ENCODE peak calls at places on chromosomes 4 and X, in seven cellular contexts. One of them, this sample, is unnamed.

GRCh38 chr4:145703850-145704528 is 24.0 kb downstream of the C4orf51 start:
- DNase-seq in NCI-H774: no peak
- DNase-seq in omental fat pad: no peak
- DNase-seq in mesothelial cell of epicardium: no peak
- DNase-seq in neural crest cell: no peak
- DNase-seq in esophagus squamous epithelium: no peak
- DNase-seq in stromal cell of bone marrow: no peak
- DNase-seq in this sample: no peak

GRCh38 chr4:94827481-94828110 is 69.8 kb downstream of the BMPR1B start:
- DNase-seq in mesothelial cell of epicardium: no peak
- DNase-seq in esophagus squamous epithelium: no peak
- DNase-seq in neural crest cell: no peak
- DNase-seq in omental fat pad: no peak
- DNase-seq in stromal cell of bone marrow: peak; percentile 78
- DNase-seq in NCI-H774: no peak
- DNase-seq in this sample: no peak

GRCh38 chr4:181897935-181898334 is 345.3 kb upstream of the TENM3 start:
- DNase-seq in esophagus squamous epithelium: no peak
- DNase-seq in neural crest cell: no peak
- DNase-seq in NCI-H774: no peak
- DNase-seq in stromal cell of bone marrow: peak; percentile 3
- DNase-seq in omental fat pad: no peak
- DNase-seq in mesothelial cell of epicardium: no peak
- DNase-seq in this sample: no peak

GRCh38 chrX:86148024-86148511 is at the start of gene DACH2:
- DNase-seq in NCI-H774: peak; percentile 82
- DNase-seq in mesothelial cell of epicardium: peak; percentile 92
- DNase-seq in neural crest cell: peak; percentile 73
- DNase-seq in omental fat pad: peak; percentile 38
- DNase-seq in esophagus squamous epithelium: no peak
- DNase-seq in stromal cell of bone marrow: no peak
- DNase-seq in this sample: peak; percentile 47

GRCh38 chr4:131427000-131427399 is 1722.1 kb upstream of the PCDH10 start:
- DNase-seq in NCI-H774: no peak
- DNase-seq in mesothelial cell of epicardium: no peak
- DNase-seq in stromal cell of bone marrow: no peak
- DNase-seq in omental fat pad: no peak
- DNase-seq in esophagus squamous epithelium: no peak
- DNase-seq in neural crest cell: no peak
- DNase-seq in this sample: no peak

GRCh38 chr4:186723207-186724047 is at the start of gene FAT1:
- DNase-seq in neural crest cell: peak; percentile 66
- DNase-seq in esophagus squamous epithelium: no peak
- DNase-seq in mesothelial cell of epicardium: peak; percentile 81
- DNase-seq in omental fat pad: no peak
- DNase-seq in stromal cell of bone marrow: peak; percentile 65
- DNase-seq in NCI-H774: peak; percentile 53
- DNase-seq in this sample: peak; percentile 58

GRCh38 chr4:168551945-168552695 is 55.3 kb downstream of the PALLD start:
- DNase-seq in NCI-H774: no peak
- DNase-seq in stromal cell of bone marrow: no peak
- DNase-seq in esophagus squamous epithelium: no peak
- DNase-seq in mesothelial cell of epicardium: no peak
- DNase-seq in neural crest cell: no peak
- DNase-seq in omental fat pad: no peak
- DNase-seq in this sample: no peak

GRCh38 chr4:73822812-73823480 is 13.5 kb upstream of the CXCL6 start:
- DNase-seq in mesothelial cell of epicardium: no peak
- DNase-seq in NCI-H774: no peak
- DNase-seq in esophagus squamous epithelium: no peak
- DNase-seq in stromal cell of bone marrow: no peak
- DNase-seq in neural crest cell: no peak
- DNase-seq in omental fat pad: no peak
- DNase-seq in this sample: no peak

GRCh38 chrX:133297284-133297683 is 79.1 kb upstream of the TFDP3 start:
- DNase-seq in stromal cell of bone marrow: peak; percentile 32
- DNase-seq in mesothelial cell of epicardium: no peak
- DNase-seq in esophagus squamous epithelium: no peak
- DNase-seq in omental fat pad: no peak
- DNase-seq in neural crest cell: no peak
- DNase-seq in NCI-H774: no peak
- DNase-seq in this sample: no peak

GRCh38 chr4:78553526-78554060 is 2.0 kb downstream of the ANXA3 start:
- DNase-seq in esophagus squamous epithelium: no peak
- DNase-seq in stromal cell of bone marrow: no peak
- DNase-seq in omental fat pad: no peak
- DNase-seq in NCI-H774: no peak
- DNase-seq in mesothelial cell of epicardium: no peak
- DNase-seq in neural crest cell: no peak
- DNase-seq in this sample: no peak

GRCh38 chr4:117137143-117137542 is 51.8 kb upstream of the TRAM1L1 start:
- DNase-seq in omental fat pad: no peak
- DNase-seq in mesothelial cell of epicardium: no peak
- DNase-seq in NCI-H774: no peak
- DNase-seq in esophagus squamous epithelium: no peak
- DNase-seq in stromal cell of bone marrow: peak; percentile 89
- DNase-seq in neural crest cell: no peak
- DNase-seq in this sample: no peak

GRCh38 chrX:50691820-50692219 is 122.2 kb downstream of the SHROOM4 start:
- DNase-seq in neural crest cell: peak; percentile 9
- DNase-seq in stromal cell of bone marrow: peak; percentile 24
- DNase-seq in esophagus squamous epithelium: no peak
- DNase-seq in NCI-H774: peak; percentile 16
- DNase-seq in omental fat pad: no peak
- DNase-seq in mesothelial cell of epicardium: no peak
- DNase-seq in this sample: peak; percentile 36

GRCh38 chrX:154738013-154738738 is 12.7 kb downstream of the GAB3 start:
- DNase-seq in stromal cell of bone marrow: no peak
- DNase-seq in NCI-H774: no peak
- DNase-seq in esophagus squamous epithelium: no peak
- DNase-seq in neural crest cell: no peak
- DNase-seq in mesothelial cell of epicardium: no peak
- DNase-seq in omental fat pad: no peak
- DNase-seq in this sample: no peak

GRCh38 chrX:118551426-118551825 is 55.8 kb downstream of the DOCK11 start:
- DNase-seq in stromal cell of bone marrow: no peak
- DNase-seq in mesothelial cell of epicardium: no peak
- DNase-seq in NCI-H774: no peak
- DNase-seq in neural crest cell: no peak
- DNase-seq in omental fat pad: no peak
- DNase-seq in esophagus squamous epithelium: no peak
- DNase-seq in this sample: no peak

GRCh38 chrX:40663880-40664630 is 16.7 kb upstream of the CXorf38 start:
- DNase-seq in stromal cell of bone marrow: no peak
- DNase-seq in esophagus squamous epithelium: no peak
- DNase-seq in neural crest cell: no peak
- DNase-seq in NCI-H774: no peak
- DNase-seq in mesothelial cell of epicardium: no peak
- DNase-seq in omental fat pad: no peak
- DNase-seq in this sample: no peak

GRCh38 chrX:120840826-120841225 is 34.8 kb downstream of the CT47B1 start:
- DNase-seq in mesothelial cell of epicardium: no peak
- DNase-seq in neural crest cell: no peak
- DNase-seq in esophagus squamous epithelium: no peak
- DNase-seq in stromal cell of bone marrow: no peak
- DNase-seq in NCI-H774: no peak
- DNase-seq in omental fat pad: no peak
- DNase-seq in this sample: no peak

GRCh38 chrX:13427441-13428054 is 107.7 kb upstream of the ATXN3L start:
- DNase-seq in neural crest cell: no peak
- DNase-seq in esophagus squamous epithelium: no peak
- DNase-seq in stromal cell of bone marrow: no peak
- DNase-seq in mesothelial cell of epicardium: no peak
- DNase-seq in omental fat pad: no peak
- DNase-seq in NCI-H774: no peak
- DNase-seq in this sample: no peak

GRCh38 chr4:81486502-81486901 is 14.8 kb upstream of the RASGEF1B start:
- DNase-seq in omental fat pad: no peak
- DNase-seq in NCI-H774: no peak
- DNase-seq in stromal cell of bone marrow: no peak
- DNase-seq in esophagus squamous epithelium: no peak
- DNase-seq in mesothelial cell of epicardium: no peak
- DNase-seq in neural crest cell: no peak
- DNase-seq in this sample: no peak

GRCh38 chr4:133152330-133152791 is 3.3 kb downstream of the PCDH10 start:
- DNase-seq in NCI-H774: no peak
- DNase-seq in neural crest cell: peak; percentile 4
- DNase-seq in omental fat pad: no peak
- DNase-seq in stromal cell of bone marrow: no peak
- DNase-seq in esophagus squamous epithelium: no peak
- DNase-seq in mesothelial cell of epicardium: no peak
- DNase-seq in this sample: no peak

GRCh38 chr4:11801466-11802446 is 373.1 kb upstream of the HS3ST1 start:
- DNase-seq in stromal cell of bone marrow: no peak
- DNase-seq in neural crest cell: no peak
- DNase-seq in mesothelial cell of epicardium: no peak
- DNase-seq in NCI-H774: no peak
- DNase-seq in esophagus squamous epithelium: no peak
- DNase-seq in omental fat pad: no peak
- DNase-seq in this sample: no peak

GRCh38 chr4:133081246-133081645 is 67.8 kb upstream of the PCDH10 start:
- DNase-seq in omental fat pad: no peak
- DNase-seq in mesothelial cell of epicardium: no peak
- DNase-seq in stromal cell of bone marrow: no peak
- DNase-seq in neural crest cell: no peak
- DNase-seq in NCI-H774: no peak
- DNase-seq in esophagus squamous epithelium: no peak
- DNase-seq in this sample: no peak

GRCh38 chrX:13295841-13296240 is 24.0 kb downstream of the ATXN3L start:
- DNase-seq in omental fat pad: no peak
- DNase-seq in neural crest cell: no peak
- DNase-seq in esophagus squamous epithelium: no peak
- DNase-seq in stromal cell of bone marrow: no peak
- DNase-seq in NCI-H774: no peak
- DNase-seq in mesothelial cell of epicardium: no peak
- DNase-seq in this sample: no peak

GRCh38 chr4:168631241-168632151 is 134.6 kb downstream of the PALLD start:
- DNase-seq in mesothelial cell of epicardium: peak; percentile 87
- DNase-seq in NCI-H774: peak; percentile 3
- DNase-seq in omental fat pad: no peak
- DNase-seq in stromal cell of bone marrow: no peak
- DNase-seq in neural crest cell: peak; percentile 69
- DNase-seq in esophagus squamous epithelium: no peak
- DNase-seq in this sample: peak; percentile 43

GRCh38 chr4:55543858-55544257 is 2.9 kb downstream of the CLOCK start:
- DNase-seq in neural crest cell: no peak
- DNase-seq in omental fat pad: no peak
- DNase-seq in esophagus squamous epithelium: no peak
- DNase-seq in stromal cell of bone marrow: no peak
- DNase-seq in NCI-H774: no peak
- DNase-seq in mesothelial cell of epicardium: no peak
- DNase-seq in this sample: no peak

GRCh38 chr4:92236907-92237306 is 66.9 kb upstream of the GRID2 start:
- DNase-seq in neural crest cell: no peak
- DNase-seq in esophagus squamous epithelium: no peak
- DNase-seq in stromal cell of bone marrow: peak; percentile 68
- DNase-seq in mesothelial cell of epicardium: no peak
- DNase-seq in omental fat pad: no peak
- DNase-seq in NCI-H774: no peak
- DNase-seq in this sample: no peak

GRCh38 chrX:21798677-21799219 is 40.7 kb upstream of the MBTPS2 start:
- DNase-seq in stromal cell of bone marrow: peak; percentile 43
- DNase-seq in omental fat pad: no peak
- DNase-seq in neural crest cell: no peak
- DNase-seq in NCI-H774: peak; percentile 54
- DNase-seq in esophagus squamous epithelium: no peak
- DNase-seq in mesothelial cell of epicardium: no peak
- DNase-seq in this sample: peak; percentile 64

GRCh38 chrX:16213970-16214369 is 46.7 kb downstream of the MAGEB17 start:
- DNase-seq in stromal cell of bone marrow: no peak
- DNase-seq in NCI-H774: no peak
- DNase-seq in omental fat pad: no peak
- DNase-seq in esophagus squamous epithelium: no peak
- DNase-seq in mesothelial cell of epicardium: no peak
- DNase-seq in neural crest cell: no peak
- DNase-seq in this sample: no peak

GRCh38 chr4:179163147-179163546 is 1720.9 kb upstream of the AGA start:
- DNase-seq in mesothelial cell of epicardium: no peak
- DNase-seq in omental fat pad: no peak
- DNase-seq in NCI-H774: no peak
- DNase-seq in esophagus squamous epithelium: no peak
- DNase-seq in neural crest cell: no peak
- DNase-seq in stromal cell of bone marrow: no peak
- DNase-seq in this sample: no peak

GRCh38 chr4:167176723-167177367 is 57.4 kb downstream of the SPOCK3 start:
- DNase-seq in omental fat pad: no peak
- DNase-seq in neural crest cell: no peak
- DNase-seq in mesothelial cell of epicardium: no peak
- DNase-seq in NCI-H774: peak; percentile 41
- DNase-seq in esophagus squamous epithelium: no peak
- DNase-seq in stromal cell of bone marrow: no peak
- DNase-seq in this sample: no peak

GRCh38 chr4:77582151-77582550 is 23.5 kb upstream of the CXCL13 start:
- DNase-seq in stromal cell of bone marrow: no peak
- DNase-seq in mesothelial cell of epicardium: no peak
- DNase-seq in neural crest cell: no peak
- DNase-seq in esophagus squamous epithelium: no peak
- DNase-seq in omental fat pad: no peak
- DNase-seq in NCI-H774: no peak
- DNase-seq in this sample: no peak

GRCh38 chr4:185560316-185560715 is 25.0 kb upstream of the PDLIM3 start:
- DNase-seq in esophagus squamous epithelium: no peak
- DNase-seq in NCI-H774: no peak
- DNase-seq in mesothelial cell of epicardium: no peak
- DNase-seq in neural crest cell: no peak
- DNase-seq in stromal cell of bone marrow: no peak
- DNase-seq in omental fat pad: no peak
- DNase-seq in this sample: no peak

GRCh38 chr4:151661873-151662272 is 98.9 kb downstream of the GATB start:
- DNase-seq in omental fat pad: no peak
- DNase-seq in esophagus squamous epithelium: no peak
- DNase-seq in stromal cell of bone marrow: no peak
- DNase-seq in mesothelial cell of epicardium: no peak
- DNase-seq in neural crest cell: no peak
- DNase-seq in NCI-H774: no peak
- DNase-seq in this sample: no peak

GRCh38 chrX:110218591-110218990 is 99.3 kb downstream of the AMMECR1 start:
- DNase-seq in omental fat pad: no peak
- DNase-seq in esophagus squamous epithelium: no peak
- DNase-seq in mesothelial cell of epicardium: no peak
- DNase-seq in stromal cell of bone marrow: no peak
- DNase-seq in NCI-H774: no peak
- DNase-seq in neural crest cell: no peak
- DNase-seq in this sample: no peak

GRCh38 chr4:34046580-34046979 is 2197.7 kb downstream of the ARAP2 start:
- DNase-seq in mesothelial cell of epicardium: no peak
- DNase-seq in neural crest cell: no peak
- DNase-seq in NCI-H774: no peak
- DNase-seq in omental fat pad: no peak
- DNase-seq in esophagus squamous epithelium: no peak
- DNase-seq in stromal cell of bone marrow: peak; percentile 11
- DNase-seq in this sample: no peak

GRCh38 chr4:81473086-81473396 is 1.3 kb upstream of the RASGEF1B start:
- DNase-seq in esophagus squamous epithelium: no peak
- DNase-seq in mesothelial cell of epicardium: no peak
- DNase-seq in omental fat pad: no peak
- DNase-seq in NCI-H774: no peak
- DNase-seq in neural crest cell: no peak
- DNase-seq in stromal cell of bone marrow: no peak
- DNase-seq in this sample: no peak

GRCh38 chr4:37670249-37670648 is 15.9 kb downstream of the RELL1 start:
- DNase-seq in NCI-H774: no peak
- DNase-seq in neural crest cell: no peak
- DNase-seq in mesothelial cell of epicardium: no peak
- DNase-seq in esophagus squamous epithelium: no peak
- DNase-seq in omental fat pad: no peak
- DNase-seq in stromal cell of bone marrow: no peak
- DNase-seq in this sample: no peak

GRCh38 chr4:174120446-174121142 is 162.9 kb downstream of the FBXO8 start:
- DNase-seq in mesothelial cell of epicardium: peak; percentile 45
- DNase-seq in NCI-H774: peak; percentile 65
- DNase-seq in esophagus squamous epithelium: no peak
- DNase-seq in omental fat pad: peak; percentile 47
- DNase-seq in stromal cell of bone marrow: peak; percentile 50
- DNase-seq in neural crest cell: peak; percentile 53
- DNase-seq in this sample: peak; percentile 43

GRCh38 chrX:109475174-109475891 is 6.6 kb downstream of the GUCY2F start:
- DNase-seq in omental fat pad: no peak
- DNase-seq in esophagus squamous epithelium: no peak
- DNase-seq in mesothelial cell of epicardium: peak; percentile 67
- DNase-seq in NCI-H774: peak; percentile 40
- DNase-seq in neural crest cell: peak; percentile 65
- DNase-seq in stromal cell of bone marrow: peak; percentile 25
- DNase-seq in this sample: no peak